ENCODE peak calls at places on chromosomes 7 and 10, in seven cellular contexts. C is lower leg skin, K is stomach, M is H54, E is breast epithelium, H is K562, F is IMR-90. A is an unnamed sample.

GRCh38 chr7:131008840-131009651 is 275.0 kb upstream of the KLF14 start:
- DNase-seq in E (no peak), K (no peak), H (no peak), C (no peak), F (peak), M (no peak), A (no peak)

GRCh38 chr10:114869500-114869899 is 47.9 kb downstream of the FHIP2A start:
- DNase-seq in H (no peak), M (no peak), K (no peak), F (peak), E (no peak), C (no peak), A (no peak)

GRCh38 chr10:71361581-71361980 is 35.1 kb upstream of the CDH23 start:
- DNase-seq in K (no peak), E (no peak), H (no peak), M (no peak), F (no peak), C (no peak), A (no peak)

GRCh38 chr7:131040467-131040932 is 287.2 kb upstream of the MKLN1 start:
- DNase-seq in C (no peak), H (peak), M (peak), K (peak), F (peak), E (no peak), A (no peak)

GRCh38 chr10:84138478-84139125 is 707 bp upstream of the GHITM start:
- DNase-seq in C (no peak), M (no peak), K (peak), H (peak), E (no peak), F (peak), A (peak)

GRCh38 chr10:19164461-19164860 is 115.9 kb downstream of the MALRD1 start:
- DNase-seq in E (no peak), M (no peak), C (no peak), F (no peak), H (no peak), K (no peak), A (no peak)

GRCh38 chr7:105691692-105692564 is 110.6 kb upstream of the EFCAB10 start:
- DNase-seq in K (peak), F (peak), E (peak), M (peak), C (peak), H (no peak), A (peak)

GRCh38 chr10:43177588-43177987 is 39.3 kb downstream of the CSGALNACT2 start:
- DNase-seq in K (no peak), E (no peak), F (no peak), M (no peak), C (no peak), H (no peak), A (no peak)

GRCh38 chr10:52463831-52464230 is 149.8 kb downstream of the DKK1 start:
- DNase-seq in F (no peak), C (no peak), E (no peak), K (no peak), M (no peak), H (no peak), A (no peak)

GRCh38 chr7:99362801-99363200 is 11.7 kb upstream of the ARPC1B start:
- DNase-seq in E (no peak), K (no peak), H (peak), M (no peak), F (peak), C (no peak), A (no peak)

GRCh38 chr10:50279489-50279888 is 28.2 kb upstream of the ASAH2 start:
- DNase-seq in F (no peak), M (peak), H (peak), K (peak), C (no peak), E (no peak), A (no peak)

GRCh38 chr7:25122373-25122772 is 2.7 kb downstream of the CYCS start:
- DNase-seq in M (no peak), H (no peak), K (no peak), E (no peak), F (peak), C (no peak), A (no peak)

GRCh38 chr10:98400482-98400881 is 14.5 kb downstream of the PYROXD2 start:
- DNase-seq in K (no peak), F (peak), M (no peak), C (no peak), E (no peak), H (no peak), A (no peak)

GRCh38 chr10:48476279-48476982 is 128.4 kb downstream of the ARHGAP22 start:
- DNase-seq in F (no peak), M (no peak), E (peak), H (no peak), K (peak), C (peak), A (no peak)

GRCh38 chr10:48477181-48477580 is 127.7 kb downstream of the ARHGAP22 start:
- DNase-seq in C (no peak), E (no peak), M (no peak), F (no peak), H (no peak), K (no peak), A (no peak)

GRCh38 chr10:48473704-48474103 is 131.2 kb downstream of the ARHGAP22 start:
- DNase-seq in K (peak), E (peak), M (no peak), C (peak), H (no peak), F (no peak), A (peak)

GRCh38 chr10:48474764-48475365 is 130.0 kb downstream of the ARHGAP22 start:
- DNase-seq in K (no peak), M (no peak), H (no peak), E (peak), F (no peak), C (no peak), A (no peak)

DNA sequence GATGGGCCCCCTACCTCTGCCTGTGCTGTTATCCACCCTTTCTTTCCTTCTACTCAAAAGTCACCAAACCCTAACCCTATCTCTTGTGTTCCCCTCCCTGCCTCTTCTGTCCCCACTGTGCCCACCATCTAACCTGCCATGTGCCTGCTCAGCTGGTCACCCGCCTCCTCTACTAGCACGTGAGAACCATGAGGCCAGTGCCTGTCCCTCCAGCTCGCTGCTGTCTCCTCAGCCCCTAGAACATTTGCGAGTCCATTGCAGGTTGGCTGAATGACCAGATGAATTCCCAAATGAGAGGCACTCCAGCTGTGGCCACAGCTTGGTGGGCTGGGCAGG is 129.0 kb downstream of the ARHGAP22 start:
- DNase-seq in C (peak), F (no peak), H (no peak), M (no peak), K (no peak), E (peak), A (no peak)
- TF ChIP-seq POLR2A in C (no peak), F (no peak), H (no peak), M (no peak), K (no peak), E (no peak), A (no peak)

DNA sequence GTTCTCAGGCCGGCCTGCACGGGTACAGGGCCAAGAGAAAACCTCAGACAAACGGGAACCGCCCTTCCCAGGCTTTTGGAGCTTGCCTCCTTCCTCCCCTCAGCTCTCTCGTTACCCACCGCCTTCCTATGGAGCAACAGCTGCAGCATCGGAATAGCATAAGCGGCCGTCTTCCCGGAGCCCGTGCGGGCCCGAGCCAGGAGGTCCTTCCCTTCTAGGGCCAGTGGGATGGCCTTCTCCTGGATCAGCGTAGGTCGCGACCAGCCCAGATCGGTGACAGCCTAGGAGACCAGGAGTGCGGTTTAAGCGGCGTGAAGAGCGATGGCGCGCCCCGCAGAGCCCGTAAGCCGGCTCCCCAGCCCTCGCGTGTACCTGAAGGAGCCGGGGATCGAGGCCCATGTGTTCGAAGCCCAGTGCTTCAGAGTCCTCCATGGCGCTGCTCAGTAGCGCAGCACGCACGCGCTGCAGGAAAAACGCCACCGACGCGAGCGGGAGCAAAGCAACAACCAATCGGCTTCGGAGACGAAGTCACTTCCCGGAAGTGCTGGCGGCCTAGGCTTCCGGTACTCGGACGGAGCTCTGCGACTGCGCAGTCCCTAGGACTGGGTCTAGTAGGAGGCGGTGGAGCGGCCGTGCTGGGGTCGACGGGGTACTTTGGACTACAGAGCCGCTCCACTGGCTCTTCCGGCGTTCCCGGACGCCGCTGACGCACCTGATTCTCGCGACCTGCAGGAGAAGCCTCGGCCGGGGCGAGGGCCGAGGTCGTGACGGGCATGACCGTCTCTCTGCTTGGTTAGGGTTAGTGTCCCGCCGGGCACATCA is at the start of gene DDX56:
- DNase-seq in F (peak), H (peak), C (peak), E (peak), K (peak), M (peak), A (peak)
- TF ChIP-seq POLR2A in F (peak), H (peak), C (no peak), E (peak), K (no peak), M (peak), A (peak)

DNA sequence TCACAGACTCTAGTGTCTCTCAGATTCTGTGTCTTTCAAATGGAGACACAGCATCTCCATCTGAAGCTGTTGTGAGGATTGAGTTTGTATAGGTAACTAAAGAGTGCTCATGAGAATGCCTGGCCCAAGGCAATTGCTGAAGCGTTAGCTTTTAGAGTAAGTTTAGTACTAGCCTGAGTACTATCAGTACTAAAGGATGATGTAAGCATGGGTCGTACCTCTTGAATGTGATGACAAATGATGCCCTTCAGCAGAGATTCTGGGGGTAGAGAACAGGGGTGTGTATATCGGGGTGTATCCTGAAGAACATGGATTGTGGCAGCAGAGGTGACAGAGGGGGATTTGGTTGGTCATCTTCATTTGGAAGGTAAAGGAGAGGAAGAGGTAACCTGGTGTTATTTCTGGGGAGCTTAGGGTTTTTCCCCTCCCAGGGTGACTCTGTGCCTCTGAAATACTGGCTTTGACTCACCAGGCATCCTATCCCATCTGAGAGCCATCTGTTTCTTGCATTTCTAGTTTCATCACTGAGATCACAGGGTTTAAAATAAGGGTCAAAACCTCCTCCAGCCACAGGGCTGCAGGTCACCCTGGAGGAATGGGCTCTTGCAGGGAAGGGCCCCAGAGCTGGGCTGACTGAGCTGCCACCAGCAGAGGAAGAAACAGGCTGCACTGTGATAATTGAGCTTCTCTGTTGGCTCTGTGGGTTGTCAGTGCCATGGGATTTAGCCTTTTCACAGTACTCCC is 756.0 kb downstream of the KCNMA1 start:
- DNase-seq in M (no peak), C (no peak), E (no peak), F (peak), H (no peak), K (no peak), A (no peak)
- TF ChIP-seq POLR2A in M (no peak), C (no peak), E (no peak), F (no peak), H (no peak), K (no peak), A (no peak)

GRCh38 chr10:30534465-30535144 is 94.9 kb downstream of the LYZL2 start:
- DNase-seq in M (peak), F (peak), H (peak), E (peak), K (peak), C (peak), A (peak)

GRCh38 chr10:30531751-30532530 is 97.6 kb downstream of the LYZL2 start:
- DNase-seq in K (no peak), H (no peak), C (no peak), M (no peak), E (no peak), F (no peak), A (no peak)

GRCh38 chr10:30527623-30528426 is 93.8 kb downstream of the MAP3K8 start:
- DNase-seq in K (no peak), H (no peak), F (no peak), M (no peak), C (no peak), E (no peak), A (no peak)

GRCh38 chr10:30528427-30528782 is 94.4 kb downstream of the MAP3K8 start:
- DNase-seq in E (no peak), K (no peak), H (no peak), C (no peak), M (no peak), F (no peak), A (no peak)

DNA sequence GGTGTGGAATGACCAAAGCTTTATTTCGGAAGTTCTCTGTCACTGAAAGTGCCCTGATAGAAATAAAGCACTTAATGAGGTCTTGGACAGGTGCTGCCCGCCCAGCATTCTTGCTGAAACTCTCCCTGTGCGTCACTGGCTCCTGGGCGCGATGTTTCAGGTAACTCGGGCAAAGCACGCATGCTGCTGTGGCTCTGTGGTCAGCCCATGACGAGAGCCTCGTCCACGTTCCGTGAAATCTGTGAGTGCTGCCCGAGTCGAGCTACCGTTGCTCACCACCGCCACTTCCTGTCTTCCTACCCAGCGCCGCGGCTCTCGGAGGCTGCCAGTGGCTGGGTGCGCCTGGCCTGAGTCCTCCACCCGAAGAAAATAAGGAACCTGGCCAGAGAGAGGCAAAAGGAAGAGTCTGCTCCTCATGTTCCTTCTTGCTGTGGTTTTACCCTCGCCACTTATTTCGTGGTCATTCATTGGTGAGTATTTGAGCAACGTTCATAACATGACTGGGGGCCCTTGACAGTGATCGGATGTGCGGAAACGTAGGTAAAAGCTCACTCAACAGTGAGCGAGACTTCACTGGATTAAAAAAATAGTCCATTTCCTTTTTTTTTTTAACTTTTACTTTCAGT is 95.5 kb downstream of the MAP3K8 start:
- DNase-seq in K (peak), H (no peak), M (no peak), E (no peak), F (no peak), C (peak), A (peak)
- TF ChIP-seq POLR2A in K (no peak), H (no peak), M (no peak), E (no peak), F (no peak), C (no peak), A (no peak)

DNA sequence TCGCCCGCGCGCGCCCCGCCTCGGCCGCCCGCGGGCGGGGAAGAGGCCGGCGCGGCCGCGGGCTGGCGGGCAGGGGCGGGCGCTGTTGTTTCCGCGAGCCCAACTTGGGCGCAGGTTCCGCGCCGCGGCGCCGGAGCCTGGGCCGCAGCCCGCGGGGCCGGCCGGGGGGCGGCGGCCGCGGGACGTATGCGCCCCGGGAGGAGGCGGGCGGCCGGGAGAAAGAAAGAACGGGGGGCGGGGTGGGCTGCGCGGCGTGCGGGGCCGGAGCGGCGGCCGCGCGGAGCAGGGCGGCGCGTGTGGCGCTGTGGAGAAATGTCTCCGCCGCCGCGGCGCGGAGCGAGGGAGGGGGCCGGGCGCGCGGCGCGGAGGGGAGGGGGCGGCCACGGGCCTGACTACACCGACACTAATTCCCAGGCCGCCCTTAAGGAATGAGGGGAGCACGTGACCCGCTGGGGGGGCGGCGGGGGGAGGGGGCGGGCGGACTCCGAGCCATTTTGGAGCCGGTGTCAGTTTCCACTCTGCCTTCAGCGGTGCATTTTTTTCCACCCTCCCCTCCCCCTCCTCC is at the start of gene BMI1:
- DNase-seq in F (peak), M (peak), H (peak), E (peak), C (peak), K (peak), A (peak)
- TF ChIP-seq POLR2A in F (no peak), M (peak), H (no peak), E (no peak), C (no peak), K (no peak), A (no peak)